ENCODE peak calls at places on chromosome 5, in seven cellular contexts. F, I, H, E, W, X and D are unnamed samples.

GRCh38 chr5:79236364-79236969 is 536 bp downstream of the JMY start:
- DNase-seq in F (no peak), I (peak; percentile 23), H (peak; percentile 58), E (peak; percentile 9), W (peak; percentile 43), X (no peak), D (peak; percentile 25)

GRCh38 chr5:142215915-142216681 is 107.5 kb downstream of the NDFIP1 start:
- DNase-seq in F (peak; percentile 59), I (no peak), H (peak; percentile 98), E (peak; percentile 78), W (peak; percentile 99), X (no peak), D (no peak)

GRCh38 chr5:56321236-56321881 is 88.2 kb upstream of the ANKRD55 start:
- DNase-seq in F (no peak), I (no peak), H (no peak), E (no peak), W (no peak), X (no peak), D (no peak)

GRCh38 chr5:115961413-115962238 is 649 bp upstream of the LVRN start:
- DNase-seq in F (no peak), I (no peak), H (no peak), E (no peak), W (peak; percentile 10), X (no peak), D (no peak)

GRCh38 chr5:23084815-23085214 is 231.7 kb upstream of the CDH12 start:
- DNase-seq in F (no peak), I (no peak), H (no peak), E (no peak), W (no peak), X (no peak), D (peak; percentile 0)

GRCh38 chr5:32110081-32110696 is 63.9 kb downstream of the GOLPH3 start:
- DNase-seq in F (no peak), I (no peak), H (no peak), E (no peak), W (no peak), X (no peak), D (no peak)

GRCh38 chr5:156479864-156480263 is 152.9 kb downstream of the SGCD start:
- DNase-seq in F (peak; percentile 40), I (no peak), H (peak; percentile 18), E (no peak), W (peak; percentile 14), X (no peak), D (no peak)

GRCh38 chr5:5677738-5678137 is 255.3 kb downstream of the ICE1 start:
- DNase-seq in F (no peak), I (no peak), H (no peak), E (no peak), W (no peak), X (no peak), D (no peak)

GRCh38 chr5:68656936-68657857 is 436.6 kb upstream of the SLC30A5 start:
- DNase-seq in F (no peak), I (no peak), H (peak; percentile 36), E (no peak), W (peak; percentile 7), X (no peak), D (no peak)

GRCh38 chr5:171630047-171630669 is 155.5 kb upstream of the SMIM23 start:
- DNase-seq in F (no peak), I (no peak), H (peak; percentile 44), E (no peak), W (peak; percentile 62), X (no peak), D (no peak)

GRCh38 chr5:126624534-126624933 is 23.8 kb downstream of the PHAX start:
- DNase-seq in F (no peak), I (no peak), H (peak; percentile 85), E (no peak), W (peak; percentile 91), X (no peak), D (peak; percentile 39)

GRCh38 chr5:82938901-82939300 is 138.3 kb downstream of the TMEM167A start:
- DNase-seq in F (no peak), I (no peak), H (no peak), E (no peak), W (no peak), X (no peak), D (no peak)

GRCh38 chr5:172707285-172708182 is 63.5 kb downstream of the DUSP1 start:
- DNase-seq in F (no peak), I (no peak), H (peak; percentile 76), E (no peak), W (peak; percentile 66), X (no peak), D (no peak)

GRCh38 chr5:135449608-135450007 is 2.5 kb upstream of the DCANP1 start:
- DNase-seq in F (no peak), I (no peak), H (no peak), E (no peak), W (no peak), X (no peak), D (no peak)

GRCh38 chr5:180600554-180601041 is 9.3 kb upstream of the SCGB3A1 start:
- DNase-seq in F (no peak), I (no peak), H (no peak), E (no peak), W (no peak), X (no peak), D (no peak)

GRCh38 chr5:36202521-36202961 is 39.2 kb downstream of the NADK2 start:
- DNase-seq in F (no peak), I (no peak), H (no peak), E (no peak), W (peak; percentile 85), X (no peak), D (no peak)

GRCh38 chr5:59319286-59319685 is 574.2 kb downstream of the PDE4D start:
- DNase-seq in F (no peak), I (no peak), H (no peak), E (no peak), W (no peak), X (no peak), D (no peak)

GRCh38 chr5:149838881-149839739 is 105.5 kb downstream of the PDE6A start:
- DNase-seq in F (no peak), I (no peak), H (peak; percentile 90), E (no peak), W (peak; percentile 75), X (no peak), D (no peak)

GRCh38 chr5:124790261-124790894 is 43.9 kb upstream of the ZNF608 start:
- DNase-seq in F (no peak), I (no peak), H (peak; percentile 48), E (no peak), W (peak; percentile 72), X (no peak), D (no peak)